ENCODE peak calls at places on chromosomes 12 and 14, in ten cellular contexts. One of them, this sample, is unnamed.

GRCh38 chr12:120139958-120140357 is 23.4 kb upstream of the RAB35 start:
- DNase-seq in HT-29: no peak
- DNase-seq in CD8-positive, alpha-beta T cell: no peak
- DNase-seq in memory B cell: no peak
- DNase-seq in HCEC 1CT: no peak
- DNase-seq in activated T-cell treated with anti-CD3 and anti-CD28 coated beads for 1 hour: no peak
- DNase-seq in cardiac fibroblast: peak
- DNase-seq in BJ: no peak
- DNase-seq in progenitor cell of endocrine pancreas: no peak
- DNase-seq in NCI-H460: no peak
- DNase-seq in this sample: no peak

GRCh38 chr14:88987516-88987915 is 163.1 kb downstream of the TTC8 start:
- DNase-seq in NCI-H460: no peak
- DNase-seq in progenitor cell of endocrine pancreas: no peak
- DNase-seq in HCEC 1CT: no peak
- DNase-seq in cardiac fibroblast: no peak
- DNase-seq in activated T-cell treated with anti-CD3 and anti-CD28 coated beads for 1 hour: no peak
- DNase-seq in HT-29: no peak
- DNase-seq in memory B cell: no peak
- DNase-seq in BJ: no peak
- DNase-seq in CD8-positive, alpha-beta T cell: no peak
- DNase-seq in this sample: no peak

GRCh38 chr14:55911794-55912193 is 206.4 kb upstream of the PELI2 start:
- DNase-seq in memory B cell: no peak
- DNase-seq in CD8-positive, alpha-beta T cell: no peak
- DNase-seq in progenitor cell of endocrine pancreas: no peak
- DNase-seq in activated T-cell treated with anti-CD3 and anti-CD28 coated beads for 1 hour: no peak
- DNase-seq in NCI-H460: no peak
- DNase-seq in cardiac fibroblast: peak
- DNase-seq in HCEC 1CT: no peak
- DNase-seq in BJ: no peak
- DNase-seq in HT-29: no peak
- DNase-seq in this sample: no peak

GRCh38 chr14:104359301-104359968 is 220.1 kb upstream of the C14orf180 start:
- DNase-seq in BJ: no peak
- DNase-seq in cardiac fibroblast: no peak
- DNase-seq in memory B cell: no peak
- DNase-seq in CD8-positive, alpha-beta T cell: no peak
- DNase-seq in activated T-cell treated with anti-CD3 and anti-CD28 coated beads for 1 hour: no peak
- DNase-seq in NCI-H460: no peak
- DNase-seq in progenitor cell of endocrine pancreas: no peak
- DNase-seq in HCEC 1CT: no peak
- DNase-seq in HT-29: no peak
- DNase-seq in this sample: no peak

GRCh38 chr14:90630407-90630806 is 185.8 kb downstream of the TTC7B start:
- DNase-seq in NCI-H460: no peak
- DNase-seq in memory B cell: no peak
- DNase-seq in activated T-cell treated with anti-CD3 and anti-CD28 coated beads for 1 hour: no peak
- DNase-seq in cardiac fibroblast: no peak
- DNase-seq in BJ: no peak
- DNase-seq in HCEC 1CT: no peak
- DNase-seq in HT-29: no peak
- DNase-seq in progenitor cell of endocrine pancreas: no peak
- DNase-seq in CD8-positive, alpha-beta T cell: no peak
- DNase-seq in this sample: no peak

GRCh38 chr12:46145881-46146280 is 123.0 kb downstream of the SLC38A1 start:
- DNase-seq in HT-29: no peak
- DNase-seq in memory B cell: no peak
- DNase-seq in CD8-positive, alpha-beta T cell: no peak
- DNase-seq in progenitor cell of endocrine pancreas: no peak
- DNase-seq in HCEC 1CT: no peak
- DNase-seq in NCI-H460: no peak
- DNase-seq in activated T-cell treated with anti-CD3 and anti-CD28 coated beads for 1 hour: no peak
- DNase-seq in BJ: no peak
- DNase-seq in cardiac fibroblast: no peak
- DNase-seq in this sample: no peak

GRCh38 chr14:35215110-35215872 is 76.9 kb upstream of the PSMA6 start:
- DNase-seq in memory B cell: no peak
- DNase-seq in progenitor cell of endocrine pancreas: no peak
- DNase-seq in activated T-cell treated with anti-CD3 and anti-CD28 coated beads for 1 hour: no peak
- DNase-seq in BJ: peak
- DNase-seq in CD8-positive, alpha-beta T cell: no peak
- DNase-seq in cardiac fibroblast: peak
- DNase-seq in HT-29: peak
- DNase-seq in HCEC 1CT: peak
- DNase-seq in NCI-H460: peak
- DNase-seq in this sample: no peak

GRCh38 chr14:79702197-79702596 is 509.1 kb downstream of the DIO2 start:
- DNase-seq in activated T-cell treated with anti-CD3 and anti-CD28 coated beads for 1 hour: no peak
- DNase-seq in BJ: no peak
- DNase-seq in CD8-positive, alpha-beta T cell: no peak
- DNase-seq in progenitor cell of endocrine pancreas: no peak
- DNase-seq in cardiac fibroblast: no peak
- DNase-seq in HCEC 1CT: no peak
- DNase-seq in NCI-H460: no peak
- DNase-seq in memory B cell: no peak
- DNase-seq in HT-29: no peak
- DNase-seq in this sample: no peak

GRCh38 chr14:76917759-76918175 is 91.6 kb downstream of the LRRC74A start:
- DNase-seq in HCEC 1CT: no peak
- DNase-seq in CD8-positive, alpha-beta T cell: no peak
- DNase-seq in cardiac fibroblast: peak
- DNase-seq in memory B cell: no peak
- DNase-seq in NCI-H460: no peak
- DNase-seq in HT-29: no peak
- DNase-seq in BJ: no peak
- DNase-seq in progenitor cell of endocrine pancreas: no peak
- DNase-seq in activated T-cell treated with anti-CD3 and anti-CD28 coated beads for 1 hour: no peak
- DNase-seq in this sample: no peak

GRCh38 chr14:32588448-32589320 is 259.6 kb downstream of the AKAP6 start:
- DNase-seq in memory B cell: no peak
- DNase-seq in progenitor cell of endocrine pancreas: no peak
- DNase-seq in HCEC 1CT: peak
- DNase-seq in cardiac fibroblast: peak
- DNase-seq in NCI-H460: peak
- DNase-seq in activated T-cell treated with anti-CD3 and anti-CD28 coated beads for 1 hour: no peak
- DNase-seq in CD8-positive, alpha-beta T cell: no peak
- DNase-seq in HT-29: peak
- DNase-seq in BJ: no peak
- DNase-seq in this sample: no peak

GRCh38 chr12:85092814-85093370 is 56.7 kb downstream of the LRRIQ1 start:
- DNase-seq in CD8-positive, alpha-beta T cell: no peak
- DNase-seq in HT-29: no peak
- DNase-seq in NCI-H460: no peak
- DNase-seq in activated T-cell treated with anti-CD3 and anti-CD28 coated beads for 1 hour: no peak
- DNase-seq in cardiac fibroblast: no peak
- DNase-seq in HCEC 1CT: no peak
- DNase-seq in BJ: no peak
- DNase-seq in progenitor cell of endocrine pancreas: no peak
- DNase-seq in memory B cell: no peak
- DNase-seq in this sample: no peak

GRCh38 chr12:123071401-123072304 is 79.2 kb downstream of the PITPNM2 start:
- DNase-seq in BJ: no peak
- DNase-seq in memory B cell: no peak
- DNase-seq in activated T-cell treated with anti-CD3 and anti-CD28 coated beads for 1 hour: no peak
- DNase-seq in CD8-positive, alpha-beta T cell: no peak
- DNase-seq in HCEC 1CT: no peak
- DNase-seq in progenitor cell of endocrine pancreas: no peak
- DNase-seq in HT-29: no peak
- DNase-seq in NCI-H460: no peak
- DNase-seq in cardiac fibroblast: no peak
- DNase-seq in this sample: no peak

GRCh38 chr14:101248840-101249675 is 312.2 kb upstream of the DIO3 start:
- DNase-seq in HCEC 1CT: no peak
- DNase-seq in HT-29: no peak
- DNase-seq in activated T-cell treated with anti-CD3 and anti-CD28 coated beads for 1 hour: no peak
- DNase-seq in cardiac fibroblast: no peak
- DNase-seq in NCI-H460: no peak
- DNase-seq in memory B cell: no peak
- DNase-seq in BJ: no peak
- DNase-seq in CD8-positive, alpha-beta T cell: peak
- DNase-seq in progenitor cell of endocrine pancreas: no peak
- DNase-seq in this sample: no peak

GRCh38 chr14:64507376-64508156 is 3.0 kb downstream of the ZBTB1 start:
- DNase-seq in progenitor cell of endocrine pancreas: no peak
- DNase-seq in CD8-positive, alpha-beta T cell: peak
- DNase-seq in memory B cell: no peak
- DNase-seq in BJ: no peak
- DNase-seq in NCI-H460: no peak
- DNase-seq in HT-29: no peak
- DNase-seq in cardiac fibroblast: peak
- DNase-seq in activated T-cell treated with anti-CD3 and anti-CD28 coated beads for 1 hour: no peak
- DNase-seq in HCEC 1CT: peak
- DNase-seq in this sample: no peak

GRCh38 chr12:124386661-124387509 is 92.0 kb downstream of the RFLNA start:
- DNase-seq in memory B cell: no peak
- DNase-seq in CD8-positive, alpha-beta T cell: no peak
- DNase-seq in activated T-cell treated with anti-CD3 and anti-CD28 coated beads for 1 hour: no peak
- DNase-seq in HT-29: no peak
- DNase-seq in NCI-H460: no peak
- DNase-seq in progenitor cell of endocrine pancreas: no peak
- DNase-seq in cardiac fibroblast: peak
- DNase-seq in HCEC 1CT: no peak
- DNase-seq in BJ: no peak
- DNase-seq in this sample: no peak

GRCh38 chr14:21300892-21301291 is 21.0 kb downstream of the RPGRIP1 start:
- DNase-seq in NCI-H460: peak
- DNase-seq in activated T-cell treated with anti-CD3 and anti-CD28 coated beads for 1 hour: peak
- DNase-seq in progenitor cell of endocrine pancreas: peak
- DNase-seq in cardiac fibroblast: no peak
- DNase-seq in BJ: no peak
- DNase-seq in CD8-positive, alpha-beta T cell: peak
- DNase-seq in memory B cell: peak
- DNase-seq in HT-29: no peak
- DNase-seq in HCEC 1CT: no peak
- DNase-seq in this sample: no peak

GRCh38 chr14:80988742-80989429 is 33.5 kb downstream of the TSHR start:
- DNase-seq in HCEC 1CT: no peak
- DNase-seq in CD8-positive, alpha-beta T cell: no peak
- DNase-seq in cardiac fibroblast: peak
- DNase-seq in HT-29: no peak
- DNase-seq in activated T-cell treated with anti-CD3 and anti-CD28 coated beads for 1 hour: no peak
- DNase-seq in BJ: no peak
- DNase-seq in memory B cell: no peak
- DNase-seq in NCI-H460: no peak
- DNase-seq in progenitor cell of endocrine pancreas: no peak
- DNase-seq in this sample: no peak

This sample was measured in stimulated activated CD8-positive, alpha-beta memory T cell treated with anti-CD3 and anti-CD28 coated beads, Interleukin-7, amount 100 ng/mL, for 1 hour.